ENCODE peak calls at places on chromosome 1, in ten cellular contexts. D is IMR-90, O is fibroblast of mammary gland, Z is right atrium auricular region, Y is choroid plexus epithelial cell, E is ovary, N is endothelial cell of umbilical vein, P is mucosa of descending colon, H is WTC11, T is BJ. M is an unnamed sample.

GRCh38 chr1:248828845-248829244 is 3.1 kb upstream of the SH3BP5L start:
- DNase-seq in E (no peak), Y (peak), H (no peak), P (no peak), T (no peak), Z (no peak), D (peak), O (peak), N (peak), M (no peak)

GRCh38 chr1:20070357-20070756 is 363 bp downstream of the PLA2G5 start:
- DNase-seq in T (no peak), Z (peak), D (no peak), E (peak), P (no peak), N (no peak), O (no peak), Y (no peak), H (no peak), M (no peak)

GRCh38 chr1:59549903-59550302 is 253.0 kb downstream of the FGGY start:
- DNase-seq in P (no peak), E (no peak), D (peak), O (peak), H (no peak), Z (peak), Y (peak), N (no peak), T (peak), M (no peak)

GRCh38 chr1:5514519-5515183 is 477.6 kb downstream of the NPHP4 start:
- DNase-seq in H (peak), T (no peak), Z (no peak), N (peak), P (peak), Y (peak), E (peak), O (peak), D (peak), M (peak)

GRCh38 chr1:63663301-63663700 is 70.1 kb downstream of the PGM1 start:
- DNase-seq in H (no peak), N (no peak), Z (no peak), Y (peak), D (peak), P (no peak), T (peak), E (no peak), O (peak), M (no peak)

GRCh38 chr1:111571987-111572386 is 47.6 kb upstream of the RAP1A start:
- DNase-seq in N (no peak), O (peak), D (peak), T (no peak), Z (no peak), E (no peak), H (no peak), P (no peak), Y (peak), M (no peak)

GRCh38 chr1:45522324-45523104 is 830 bp upstream of the PRDX1 start:
- DNase-seq in T (peak), E (peak), Z (no peak), P (no peak), Y (peak), N (no peak), O (peak), H (peak), D (peak), M (no peak)

GRCh38 chr1:94705755-94706154 is 114.4 kb upstream of the SLC44A3 start:
- DNase-seq in O (peak), P (no peak), Z (no peak), E (no peak), D (no peak), N (no peak), H (no peak), T (no peak), Y (no peak), M (no peak)

DNA sequence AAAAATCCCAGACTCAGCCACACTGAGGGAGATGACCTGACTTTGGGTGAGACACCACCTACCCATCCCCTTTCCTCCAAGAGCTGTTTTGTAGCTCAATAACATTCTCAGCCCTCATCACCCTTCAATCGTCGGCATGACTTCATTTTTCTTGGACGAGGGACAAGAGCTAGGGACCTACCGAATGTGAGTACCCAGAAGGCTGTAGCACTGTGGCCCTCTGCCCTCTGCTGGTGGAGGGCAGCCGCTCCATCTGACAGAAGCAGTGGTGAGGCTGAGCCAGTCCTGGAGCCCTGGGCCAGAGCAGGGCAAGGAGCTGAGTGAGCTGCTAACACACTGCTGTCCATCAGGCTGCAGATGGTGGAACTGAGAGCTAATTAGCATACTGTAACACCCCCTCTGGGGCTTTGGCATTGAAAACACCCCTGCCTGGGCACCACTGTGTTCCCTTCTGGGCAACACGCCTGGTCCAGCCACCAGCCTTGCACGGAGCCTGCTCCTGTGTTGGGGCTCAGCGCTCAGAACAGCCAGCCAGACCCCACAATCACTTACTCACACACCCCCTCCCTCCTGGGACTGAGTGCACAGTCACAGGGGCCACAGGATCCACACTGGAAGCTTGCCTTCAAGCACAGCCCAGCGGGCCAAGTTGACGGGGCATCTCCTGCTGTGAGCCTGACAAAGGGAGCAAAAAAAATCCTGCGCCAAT is 18.3 kb upstream of the ALPL start:
- DNase-seq in O (peak), P (peak), E (no peak), Y (peak), D (peak), Z (no peak), H (peak), N (peak), T (peak), M (no peak)
- TF ChIP-seq CTCF in O (peak), P (no peak), E (no peak), Y (peak), D (peak), Z (peak), H (no peak), N (peak), T (peak), M (no peak)

DNA sequence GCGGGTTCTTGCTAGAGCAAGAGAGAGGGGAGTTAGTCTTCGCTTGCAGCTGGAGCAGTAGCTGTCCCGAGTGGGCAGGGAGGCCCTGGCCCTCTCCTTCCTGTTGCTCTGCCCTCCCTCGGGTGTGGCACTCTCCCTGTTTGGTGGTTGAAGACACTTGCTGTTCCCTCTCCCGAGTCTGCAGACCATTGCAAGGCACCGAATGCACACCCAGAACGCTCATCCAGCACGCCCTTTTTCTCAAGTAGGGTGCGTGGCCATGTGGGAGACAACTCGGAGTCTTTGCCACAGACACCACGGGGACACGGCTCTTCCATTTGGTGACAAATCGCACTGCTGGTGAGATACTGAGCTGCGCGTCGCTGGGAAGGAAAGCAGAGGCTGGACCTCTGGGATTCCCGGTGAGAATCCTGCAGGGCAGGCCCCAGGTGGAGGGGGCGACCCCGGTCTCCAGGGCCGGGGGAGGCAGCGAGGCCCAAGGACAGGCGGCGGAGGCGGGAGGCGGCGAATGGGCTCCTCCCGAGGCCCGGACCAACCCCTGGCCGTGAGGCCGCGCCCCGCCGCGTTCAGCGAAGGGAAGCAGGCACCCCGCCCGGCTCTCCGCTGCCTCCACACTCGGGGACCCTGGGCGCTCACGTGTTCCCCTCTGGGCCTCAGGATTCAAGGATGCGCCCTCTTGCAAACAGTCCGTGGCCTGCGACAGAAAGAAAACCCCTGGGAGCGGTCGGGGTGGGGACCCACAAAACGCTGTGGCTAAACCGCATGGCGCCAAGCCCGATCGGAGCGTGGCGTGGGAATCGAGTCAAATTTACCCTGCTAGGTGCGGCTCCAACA is 10.4 kb upstream of the TMEM200B start:
- DNase-seq in E (no peak), Y (no peak), N (no peak), Z (no peak), O (no peak), D (no peak), T (no peak), P (no peak), H (no peak), M (no peak)
- TF ChIP-seq CTCF in E (no peak), Y (no peak), N (no peak), Z (no peak), O (no peak), D (no peak), T (no peak), P (no peak), H (no peak), M (no peak)

GRCh38 chr1:217431395-217431794 is 199.5 kb downstream of the GPATCH2 start:
- DNase-seq in T (no peak), Y (peak), E (no peak), D (no peak), O (no peak), N (no peak), P (no peak), Z (no peak), H (no peak), M (no peak)
- TF ChIP-seq CTCF in T (no peak), Y (peak), E (no peak), D (no peak), O (peak), N (no peak), P (no peak), Z (no peak), H (no peak), M (no peak)

GRCh38 chr1:12643785-12644184 is at the start of gene AADACL4:
- DNase-seq in O (no peak), D (no peak), Z (no peak), E (no peak), H (no peak), P (no peak), N (no peak), Y (no peak), T (no peak), M (no peak)

GRCh38 chr1:12644237-12644636 is 352 bp downstream of the AADACL4 start:
- DNase-seq in Z (no peak), D (no peak), P (no peak), T (no peak), H (no peak), E (no peak), N (no peak), Y (no peak), O (no peak), M (no peak)

GRCh38 chr1:12644829-12645228 is 944 bp downstream of the AADACL4 start:
- DNase-seq in N (no peak), O (no peak), H (no peak), T (no peak), Y (no peak), P (no peak), E (no peak), D (no peak), Z (no peak), M (no peak)

GRCh38 chr1:12640958-12641272 is 3.0 kb upstream of the AADACL4 start:
- DNase-seq in T (no peak), Z (no peak), O (no peak), E (no peak), N (no peak), Y (no peak), H (no peak), D (no peak), P (no peak), M (no peak)

GRCh38 chr1:12643079-12643478 is 806 bp upstream of the AADACL4 start:
- DNase-seq in O (no peak), H (no peak), N (no peak), T (no peak), E (no peak), Y (no peak), P (no peak), Z (no peak), D (no peak), M (no peak)
- TF ChIP-seq CTCF in O (no peak), H (no peak), N (peak), T (no peak), E (no peak), Y (peak), P (no peak), Z (no peak), D (no peak), M (no peak)

GRCh38 chr1:198481661-198482060 is 58.8 kb downstream of the ATP6V1G3 start:
- DNase-seq in H (no peak), Z (no peak), N (no peak), O (no peak), Y (no peak), P (no peak), D (no peak), T (no peak), E (no peak), M (no peak)

GRCh38 chr1:198486903-198487302 is 53.6 kb downstream of the ATP6V1G3 start:
- DNase-seq in H (no peak), Z (no peak), N (no peak), Y (no peak), T (no peak), D (no peak), E (no peak), O (no peak), P (no peak), M (no peak)

GRCh38 chr1:198483006-198483405 is 57.5 kb downstream of the ATP6V1G3 start:
- DNase-seq in Z (no peak), T (no peak), P (no peak), D (no peak), O (no peak), N (no peak), H (no peak), E (no peak), Y (no peak), M (no peak)

GRCh38 chr1:198480876-198481275 is 59.6 kb downstream of the ATP6V1G3 start:
- DNase-seq in Z (no peak), D (no peak), N (no peak), E (no peak), H (no peak), Y (no peak), T (no peak), O (no peak), P (peak), M (no peak)

DNA sequence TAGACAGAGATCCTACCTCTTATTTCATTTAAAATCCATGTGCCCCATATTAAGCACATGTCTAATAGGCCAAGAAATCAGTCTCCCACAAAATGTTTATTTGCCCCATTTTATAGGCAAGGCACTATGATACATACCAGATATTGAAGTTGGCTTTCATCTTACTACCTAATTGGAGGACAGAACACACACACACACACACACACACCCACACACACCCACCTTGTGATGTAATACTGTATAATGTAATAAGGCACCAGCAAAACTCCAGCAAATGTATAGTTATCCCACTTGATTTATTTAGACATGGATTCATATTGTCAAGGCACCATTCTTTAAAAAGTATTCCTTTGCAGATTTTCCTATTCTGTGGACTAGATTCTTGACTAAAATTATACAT is 56.8 kb downstream of the ATP6V1G3 start:
- DNase-seq in H (no peak), Z (no peak), Y (no peak), E (no peak), O (no peak), T (no peak), D (no peak), N (no peak), P (peak), M (no peak)
- TF ChIP-seq CTCF in H (no peak), Z (no peak), Y (no peak), E (no peak), O (no peak), T (no peak), D (no peak), N (no peak), P (no peak), M (no peak)

GRCh38 chr1:30974536-30974935 is 66.0 kb upstream of the SDC3 start:
- DNase-seq in P (no peak), N (no peak), T (no peak), D (no peak), E (no peak), Y (no peak), Z (no peak), O (no peak), H (no peak), M (no peak)

GRCh38 chr1:30976143-30976542 is 67.6 kb upstream of the SDC3 start:
- DNase-seq in T (no peak), O (peak), E (no peak), P (no peak), N (peak), H (no peak), Z (no peak), D (peak), Y (peak), M (no peak)

GRCh38 chr1:30975217-30975616 is 66.7 kb upstream of the SDC3 start:
- DNase-seq in Y (no peak), T (no peak), P (no peak), O (no peak), E (no peak), H (no peak), Z (no peak), D (no peak), N (no peak), M (no peak)

GRCh38 chr1:30977511-30977910 is 69.0 kb upstream of the SDC3 start:
- DNase-seq in N (no peak), Z (no peak), P (no peak), Y (no peak), O (no peak), E (no peak), D (no peak), T (no peak), H (no peak), M (no peak)

GRCh38 chr1:30977105-30977504 is 68.5 kb upstream of the SDC3 start:
- DNase-seq in N (no peak), T (no peak), D (peak), Z (no peak), P (no peak), Y (peak), H (no peak), O (peak), E (no peak), M (no peak)
- TF ChIP-seq CTCF in N (no peak), T (peak), D (no peak), Z (no peak), P (no peak), Y (peak), H (no peak), O (peak), E (no peak), M (no peak)

M was measured in omental fat pad.